ENCODE peak calls at places on chromosomes 3 and 15, in six cellular contexts. One of them, this sample, is unnamed.

GRCh38 chr15:81189583-81190283 is 6.9 kb upstream of the IL16 start:
- DNase-seq in tibial artery: peak; percentile 81
- DNase-seq in kidney: peak; percentile 89
- DNase-seq in HepG2: no peak
- DNase-seq in adrenal gland: peak; percentile 51
- DNase-seq in psoas muscle: peak; percentile 85
- DNase-seq in this sample: no peak

GRCh38 chr15:42608767-42609488 is 33.5 kb downstream of the STARD9 start:
- DNase-seq in tibial artery: no peak
- DNase-seq in kidney: no peak
- DNase-seq in HepG2: no peak
- DNase-seq in adrenal gland: no peak
- DNase-seq in psoas muscle: no peak
- DNase-seq in this sample: no peak

GRCh38 chr3:182713743-182714517 is 79.4 kb upstream of the ATP11B start:
- DNase-seq in tibial artery: no peak
- DNase-seq in kidney: no peak
- DNase-seq in HepG2: peak; percentile 58
- DNase-seq in adrenal gland: no peak
- DNase-seq in psoas muscle: no peak
- DNase-seq in this sample: peak; percentile 65

GRCh38 chr3:185677146-185677829 is 91.2 kb downstream of the SENP2 start:
- DNase-seq in tibial artery: no peak
- DNase-seq in kidney: no peak
- DNase-seq in HepG2: peak; percentile 56
- DNase-seq in adrenal gland: no peak
- DNase-seq in psoas muscle: no peak
- DNase-seq in this sample: no peak

GRCh38 chr3:160374925-160375324 is 24.1 kb downstream of the IFT80 start:
- DNase-seq in tibial artery: no peak
- DNase-seq in kidney: no peak
- DNase-seq in HepG2: no peak
- DNase-seq in adrenal gland: no peak
- DNase-seq in psoas muscle: no peak
- DNase-seq in this sample: no peak

GRCh38 chr3:14806641-14807263 is 12.0 kb upstream of the FGD5 start:
- DNase-seq in tibial artery: peak; percentile 35
- DNase-seq in kidney: no peak
- DNase-seq in HepG2: no peak
- DNase-seq in adrenal gland: no peak
- DNase-seq in psoas muscle: no peak
- DNase-seq in this sample: no peak

GRCh38 chr3:10503217-10503796 is 2.1 kb downstream of the ATP2B2 start:
- DNase-seq in tibial artery: no peak
- DNase-seq in kidney: no peak
- DNase-seq in HepG2: no peak
- DNase-seq in adrenal gland: peak; percentile 34
- DNase-seq in psoas muscle: no peak
- DNase-seq in this sample: no peak

GRCh38 chr15:22916606-22917350 is 63.4 kb downstream of the CYFIP1 start:
- DNase-seq in tibial artery: no peak
- DNase-seq in kidney: no peak
- DNase-seq in HepG2: no peak
- DNase-seq in adrenal gland: no peak
- DNase-seq in psoas muscle: no peak
- DNase-seq in this sample: no peak

GRCh38 chr3:23202203-23202920 is 765 bp upstream of the UBE2E2 start:
- DNase-seq in tibial artery: no peak
- DNase-seq in kidney: no peak
- DNase-seq in HepG2: no peak
- DNase-seq in adrenal gland: no peak
- DNase-seq in psoas muscle: no peak
- DNase-seq in this sample: no peak

GRCh38 chr3:23830869-23831484 is 25.2 kb downstream of the UBE2E1 start:
- DNase-seq in tibial artery: no peak
- DNase-seq in kidney: no peak
- DNase-seq in HepG2: no peak
- DNase-seq in adrenal gland: peak; percentile 20
- DNase-seq in psoas muscle: no peak
- DNase-seq in this sample: no peak

GRCh38 chr3:190117995-190118394 is 2.7 kb downstream of the P3H2 start:
- DNase-seq in tibial artery: no peak
- DNase-seq in kidney: no peak
- DNase-seq in HepG2: no peak
- DNase-seq in adrenal gland: no peak
- DNase-seq in psoas muscle: no peak
- DNase-seq in this sample: no peak

GRCh38 chr15:42358141-42358540 is 1.2 kb upstream of the CAPN3 start:
- DNase-seq in tibial artery: no peak
- DNase-seq in kidney: no peak
- DNase-seq in HepG2: no peak
- DNase-seq in adrenal gland: no peak
- DNase-seq in psoas muscle: no peak
- DNase-seq in this sample: no peak

GRCh38 chr15:40146037-40146436 is 14.8 kb upstream of the BUB1B start:
- DNase-seq in tibial artery: no peak
- DNase-seq in kidney: no peak
- DNase-seq in HepG2: no peak
- DNase-seq in adrenal gland: no peak
- DNase-seq in psoas muscle: no peak
- DNase-seq in this sample: no peak

GRCh38 chr3:45664558-45664957 is 24.6 kb upstream of the SACM1L start:
- DNase-seq in tibial artery: no peak
- DNase-seq in kidney: no peak
- DNase-seq in HepG2: peak; percentile 18
- DNase-seq in adrenal gland: peak; percentile 59
- DNase-seq in psoas muscle: no peak
- DNase-seq in this sample: no peak

GRCh38 chr3:66442254-66443249 is 58.3 kb downstream of the LRIG1 start:
- DNase-seq in tibial artery: peak; percentile 79
- DNase-seq in kidney: no peak
- DNase-seq in HepG2: peak; percentile 75
- DNase-seq in adrenal gland: peak; percentile 30
- DNase-seq in psoas muscle: peak; percentile 71
- DNase-seq in this sample: peak; percentile 18

GRCh38 chr3:58989173-58989572 is 60.7 kb downstream of the CFAP20DC start:
- DNase-seq in tibial artery: no peak
- DNase-seq in kidney: no peak
- DNase-seq in HepG2: no peak
- DNase-seq in adrenal gland: no peak
- DNase-seq in psoas muscle: no peak
- DNase-seq in this sample: no peak

GRCh38 chr3:168087539-168087938 is 8.2 kb downstream of the GOLIM4 start:
- DNase-seq in tibial artery: no peak
- DNase-seq in kidney: no peak
- DNase-seq in HepG2: no peak
- DNase-seq in adrenal gland: no peak
- DNase-seq in psoas muscle: no peak
- DNase-seq in this sample: no peak

GRCh38 chr3:168086541-168087260 is 9.0 kb downstream of the GOLIM4 start:
- DNase-seq in tibial artery: no peak
- DNase-seq in kidney: no peak
- DNase-seq in HepG2: no peak
- DNase-seq in adrenal gland: no peak
- DNase-seq in psoas muscle: no peak
- DNase-seq in this sample: no peak

GRCh38 chr3:168090306-168091085 is 5.2 kb downstream of the GOLIM4 start:
- DNase-seq in tibial artery: no peak
- DNase-seq in kidney: no peak
- DNase-seq in HepG2: no peak
- DNase-seq in adrenal gland: no peak
- DNase-seq in psoas muscle: no peak
- DNase-seq in this sample: no peak

GRCh38 chr3:168089179-168089771 is 6.4 kb downstream of the GOLIM4 start:
- DNase-seq in tibial artery: no peak
- DNase-seq in kidney: no peak
- DNase-seq in HepG2: no peak
- DNase-seq in adrenal gland: no peak
- DNase-seq in psoas muscle: no peak
- DNase-seq in this sample: no peak

DNA sequence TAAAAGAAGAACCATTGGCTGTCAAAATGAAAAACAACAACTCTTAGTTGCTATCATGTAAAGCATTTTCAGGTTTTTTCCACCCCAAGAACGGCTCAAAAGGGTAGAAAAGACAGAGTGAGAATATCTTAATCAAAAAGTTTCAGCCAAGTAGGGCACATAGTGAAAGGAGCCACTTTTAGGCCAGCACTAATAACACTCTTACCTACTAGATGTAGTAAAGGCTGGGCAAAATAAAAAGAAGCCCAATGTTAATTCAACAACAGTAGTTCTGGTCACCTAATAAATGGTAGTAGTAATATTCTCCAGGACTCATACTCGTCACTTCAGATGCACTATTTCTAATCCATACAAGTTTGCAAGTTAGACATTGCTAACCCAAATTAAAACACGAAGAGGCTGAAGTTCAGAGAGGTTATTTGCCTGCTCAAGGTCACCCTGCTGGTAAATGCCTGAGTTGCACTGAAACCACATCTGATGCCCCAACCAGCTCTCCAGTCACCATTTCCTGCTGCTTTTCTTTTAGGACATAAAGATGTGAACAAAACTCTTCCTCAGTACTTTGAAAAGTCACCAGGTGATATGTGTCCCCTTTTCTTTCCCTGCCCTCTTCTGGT is 7.5 kb downstream of the GOLIM4 start:
- DNase-seq in tibial artery: no peak
- DNase-seq in kidney: no peak
- DNase-seq in HepG2: peak; percentile 62
- DNase-seq in adrenal gland: no peak
- DNase-seq in psoas muscle: no peak
- DNase-seq in this sample: no peak
- TF ChIP-seq CTCF in tibial artery: no peak
- TF ChIP-seq CTCF in kidney: peak; percentile 5
- TF ChIP-seq CTCF in HepG2: peak; percentile 54
- TF ChIP-seq CTCF in adrenal gland: peak; percentile 25
- TF ChIP-seq CTCF in psoas muscle: no peak
- TF ChIP-seq CTCF in this sample: no peak

DNA sequence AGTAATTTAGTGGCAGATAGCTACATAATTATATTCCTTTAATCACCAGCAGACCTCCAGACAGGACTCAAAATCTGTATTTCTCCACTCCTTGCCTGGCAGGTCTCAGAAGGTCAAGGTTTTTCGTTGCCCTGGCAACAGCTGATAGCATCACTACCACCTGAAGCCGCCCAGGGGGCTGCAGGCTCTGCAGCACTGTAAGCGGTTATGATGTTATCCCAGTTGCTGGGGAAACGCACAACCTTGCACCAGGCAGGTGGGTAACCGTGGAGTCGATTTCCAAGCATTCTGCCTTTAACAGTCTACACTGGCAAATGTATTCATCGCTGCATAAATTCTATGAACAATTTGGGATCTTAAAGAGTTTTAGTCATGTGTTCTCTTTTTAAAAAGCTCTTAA is 756.3 kb downstream of the NTRK3 start:
- DNase-seq in tibial artery: no peak
- DNase-seq in kidney: peak; percentile 44
- DNase-seq in HepG2: no peak
- DNase-seq in adrenal gland: no peak
- DNase-seq in psoas muscle: no peak
- DNase-seq in this sample: no peak
- H3K4me3 ChIP-seq in tibial artery: no peak overlapping the region
- H3K4me3 ChIP-seq in kidney: no peak overlapping the region
- H3K4me3 ChIP-seq in HepG2: no peak overlapping the region
- H3K4me3 ChIP-seq in adrenal gland: no peak overlapping the region
- H3K4me3 ChIP-seq in psoas muscle: no peak overlapping the region
- H3K4me3 ChIP-seq in this sample: no peak overlapping the region

GRCh38 chr15:100118546-100118945 is 223.2 kb downstream of the ADAMTS17 start:
- DNase-seq in tibial artery: peak; percentile 17
- DNase-seq in kidney: no peak
- DNase-seq in HepG2: no peak
- DNase-seq in adrenal gland: no peak
- DNase-seq in psoas muscle: no peak
- DNase-seq in this sample: no peak

GRCh38 chr15:100116416-100117190 is 225.2 kb downstream of the ADAMTS17 start:
- DNase-seq in tibial artery: no peak
- DNase-seq in kidney: no peak
- DNase-seq in HepG2: no peak
- DNase-seq in adrenal gland: peak; percentile 67
- DNase-seq in psoas muscle: peak; percentile 74
- DNase-seq in this sample: no peak

GRCh38 chr15:100123611-100124010 is 218.2 kb downstream of the ADAMTS17 start:
- DNase-seq in tibial artery: no peak
- DNase-seq in kidney: no peak
- DNase-seq in HepG2: no peak
- DNase-seq in adrenal gland: peak; percentile 39
- DNase-seq in psoas muscle: peak; percentile 69
- DNase-seq in this sample: no peak

GRCh38 chr15:100121285-100121684 is 220.5 kb downstream of the ADAMTS17 start:
- DNase-seq in tibial artery: no peak
- DNase-seq in kidney: no peak
- DNase-seq in HepG2: no peak
- DNase-seq in adrenal gland: no peak
- DNase-seq in psoas muscle: no peak
- DNase-seq in this sample: no peak

DNA sequence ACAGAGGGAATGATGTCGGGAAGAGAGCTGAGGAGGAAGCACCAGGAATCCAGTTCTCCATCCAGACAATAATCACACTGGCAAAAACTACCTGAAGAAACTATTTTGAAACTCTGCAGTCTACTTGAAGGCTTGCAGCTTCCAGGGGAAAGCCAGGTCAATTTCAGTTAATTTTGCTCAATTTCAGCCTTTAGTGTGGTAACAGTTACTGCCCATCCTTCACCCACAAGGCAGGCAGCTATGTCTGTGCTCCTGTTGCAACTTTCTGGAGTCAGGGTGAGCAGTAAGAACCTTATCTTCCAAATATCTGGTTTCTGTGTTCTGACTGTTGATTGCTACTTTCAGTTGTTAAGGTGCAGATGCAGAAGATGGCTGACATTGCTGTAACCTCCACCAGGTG is 221.7 kb downstream of the ADAMTS17 start:
- DNase-seq in tibial artery: no peak
- DNase-seq in kidney: no peak
- DNase-seq in HepG2: no peak
- DNase-seq in adrenal gland: no peak
- DNase-seq in psoas muscle: no peak
- DNase-seq in this sample: no peak
- H3K9me3 ChIP-seq in tibial artery: peaks cover 11% of the 10 kb centered on the region
- H3K9me3 ChIP-seq in kidney: peaks cover 7% of the 10 kb centered on the region
- H3K9me3 ChIP-seq in HepG2: peaks cover 11% of the 10 kb centered on the region
- H3K9me3 ChIP-seq in adrenal gland: no peaks in the 10 kb centered on the region
- H3K9me3 ChIP-seq in psoas muscle: peaks cover 23% of the 10 kb centered on the region
- H3K9me3 ChIP-seq in this sample: peaks cover 3% of the 10 kb centered on the region

GRCh38 chr3:122457706-122458105 is 41.8 kb upstream of the WDR5B start:
- DNase-seq in tibial artery: no peak
- DNase-seq in kidney: no peak
- DNase-seq in HepG2: no peak
- DNase-seq in adrenal gland: no peak
- DNase-seq in psoas muscle: no peak
- DNase-seq in this sample: no peak

GRCh38 chr3:122456074-122456473 is 40.2 kb upstream of the WDR5B start:
- DNase-seq in tibial artery: no peak
- DNase-seq in kidney: no peak
- DNase-seq in HepG2: peak; percentile 35
- DNase-seq in adrenal gland: no peak
- DNase-seq in psoas muscle: no peak
- DNase-seq in this sample: no peak

GRCh38 chr3:122464659-122465058 is 48.8 kb upstream of the WDR5B start:
- DNase-seq in tibial artery: no peak
- DNase-seq in kidney: no peak
- DNase-seq in HepG2: no peak
- DNase-seq in adrenal gland: no peak
- DNase-seq in psoas muscle: no peak
- DNase-seq in this sample: no peak

GRCh38 chr3:122461834-122462233 is 46.0 kb upstream of the WDR5B start:
- DNase-seq in tibial artery: no peak
- DNase-seq in kidney: no peak
- DNase-seq in HepG2: no peak
- DNase-seq in adrenal gland: no peak
- DNase-seq in psoas muscle: no peak
- DNase-seq in this sample: no peak

GRCh38 chr3:122458992-122459391 is 43.1 kb upstream of the WDR5B start:
- DNase-seq in tibial artery: no peak
- DNase-seq in kidney: no peak
- DNase-seq in HepG2: no peak
- DNase-seq in adrenal gland: no peak
- DNase-seq in psoas muscle: no peak
- DNase-seq in this sample: peak; percentile 29
- TF ChIP-seq CTCF in tibial artery: peak; percentile 29
- TF ChIP-seq CTCF in kidney: peak; percentile 34
- TF ChIP-seq CTCF in HepG2: no peak
- TF ChIP-seq CTCF in adrenal gland: peak; percentile 55
- TF ChIP-seq CTCF in psoas muscle: peak; percentile 40
- TF ChIP-seq CTCF in this sample: peak; percentile 39